ENCODE peak calls at places on chromosomes 13 and 19, in seven cellular contexts. I is cardiac muscle cell, Y is neural crest cell, F is AG10803, Z is NB4, N is IMR-90, L is adrenal gland. B is an unnamed sample.

GRCh38 chr13:99150575-99151370 is 49.9 kb upstream of the UBAC2 start:
- DNase-seq in I (peak), Y (no peak), F (peak), Z (no peak), N (peak), L (no peak), B (peak)

GRCh38 chr19:5751709-5752108 is 31.3 kb downstream of the CATSPERD start:
- DNase-seq in I (no peak), Y (no peak), F (no peak), Z (no peak), N (no peak), L (no peak), B (no peak)

GRCh38 chr13:96650301-96650886 is 343.9 kb downstream of the OXGR1 start:
- DNase-seq in I (peak), Y (no peak), F (peak), Z (no peak), N (no peak), L (no peak), B (no peak)

GRCh38 chr19:658059-658839 is 4.8 kb downstream of the RNF126 start:
- DNase-seq in I (no peak), Y (no peak), F (no peak), Z (no peak), N (no peak), L (no peak), B (no peak)

GRCh38 chr19:35601971-35602370 is 10.6 kb upstream of the HAUS5 start:
- DNase-seq in I (no peak), Y (no peak), F (no peak), Z (no peak), N (no peak), L (no peak), B (no peak)

GRCh38 chr19:32828643-32829344 is 40.8 kb downstream of the SLC7A9 start:
- DNase-seq in I (no peak), Y (no peak), F (no peak), Z (no peak), N (no peak), L (no peak), B (no peak)

GRCh38 chr19:3494051-3494450 is 6.4 kb downstream of the DOHH start:
- DNase-seq in I (no peak), Y (no peak), F (no peak), Z (no peak), N (no peak), L (no peak), B (no peak)

GRCh38 chr19:30547192-30547591 is 175.0 kb downstream of the ZNF536 start:
- DNase-seq in I (no peak), Y (no peak), F (no peak), Z (no peak), N (no peak), L (no peak), B (no peak)

GRCh38 chr13:64311112-64311511 is 2895.5 kb upstream of the PCDH20 start:
- DNase-seq in I (no peak), Y (no peak), F (no peak), Z (no peak), N (no peak), L (no peak), B (no peak)

GRCh38 chr13:64311948-64312347 is 2896.3 kb upstream of the PCDH20 start:
- DNase-seq in I (no peak), Y (no peak), F (no peak), Z (no peak), N (no peak), L (no peak), B (no peak)

DNA sequence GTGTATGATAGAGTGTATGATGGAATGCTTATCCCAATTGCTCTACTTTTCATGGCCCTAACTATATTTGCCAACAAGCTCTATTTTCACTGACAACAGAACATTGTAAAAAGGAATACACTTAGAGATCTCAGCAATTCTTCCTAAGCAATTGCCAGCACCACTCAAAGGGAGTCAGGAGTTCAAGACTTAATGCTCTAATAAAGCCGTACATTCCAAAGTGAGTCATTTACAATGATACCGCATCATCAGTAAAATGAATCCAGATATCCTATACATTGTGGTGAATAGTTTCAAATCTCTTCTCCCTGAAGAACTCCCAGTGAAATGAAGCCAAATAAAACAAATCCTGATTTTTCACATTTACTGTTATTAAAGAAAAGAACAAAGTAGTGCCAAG is 2898.6 kb upstream of the PCDH20 start:
- DNase-seq in I (peak), Y (no peak), F (no peak), Z (no peak), N (peak), L (no peak), B (peak)
- TF ChIP-seq CTCF in I (no peak), Y (no peak), F (no peak), Z (no peak), N (no peak), L (no peak), B (no peak)

GRCh38 chr19:54668353-54668752 is 5.6 kb downstream of the LILRB4 start:
- DNase-seq in I (no peak), Y (no peak), F (no peak), Z (no peak), N (no peak), L (no peak), B (no peak)
- TF ChIP-seq CTCF in I (no peak), Y (no peak), F (no peak), Z (no peak), N (no peak), L (no peak), B (no peak)

GRCh38 chr19:13718733-13719132 is 45.6 kb upstream of the MRI1 start:
- DNase-seq in I (peak), Y (no peak), F (peak), Z (peak), N (peak), L (no peak), B (no peak)
- TF ChIP-seq CTCF in I (no peak), Y (peak), F (peak), Z (no peak), N (peak), L (peak), B (peak)

DNA sequence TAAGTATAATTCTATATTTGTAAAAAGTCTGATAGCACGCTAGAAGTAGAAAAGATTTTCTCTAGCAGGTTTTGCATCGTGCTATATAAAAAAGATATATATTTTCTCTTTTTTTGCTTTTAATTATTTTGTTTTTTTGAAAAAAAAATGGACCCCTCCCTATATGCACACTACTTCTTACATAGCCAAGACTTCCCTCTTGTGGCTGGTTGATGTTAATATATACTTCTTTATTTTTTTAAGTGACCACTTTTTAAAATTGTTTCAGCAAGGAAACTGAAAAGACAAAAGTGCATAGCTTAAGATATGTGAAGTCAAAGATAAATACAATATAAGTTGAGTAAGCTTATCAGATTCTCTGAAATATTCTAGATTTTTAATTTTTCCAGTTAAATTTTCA is 1202.8 kb downstream of the DIAPH3 start:
- DNase-seq in I (peak), Y (no peak), F (no peak), Z (peak), N (peak), L (no peak), B (no peak)
- TF ChIP-seq CTCF in I (no peak), Y (peak), F (no peak), Z (no peak), N (peak), L (no peak), B (peak)

B was measured in HFFc6.